ENCODE peak calls at places on chromosomes 13 and 19, in ten cellular contexts. F is suprapubic skin, B is transverse colon, I is uterus, C is esophagus squamous epithelium, L is H1, E is lower leg skin, J is ovary, T is Peyer's patch, W is NB4. X is an unnamed sample.

GRCh38 chr19:29467824-29468401 is 57.9 kb upstream of the VSTM2B start:
- DNase-seq in F (no peak), B (no peak), I (no peak), C (no peak), L (no peak), E (no peak), J (no peak), T (no peak), W (peak; percentile 31), X (peak; percentile 7)

GRCh38 chr13:105918842-105919741 is 616.4 kb downstream of the EFNB2 start:
- DNase-seq in F (no peak), B (peak; percentile 80), I (no peak), C (no peak), L (no peak), E (no peak), J (no peak), T (no peak), W (peak; percentile 74), X (no peak)

GRCh38 chr13:30181856-30182651 is 125.3 kb downstream of the KATNAL1 start:
- DNase-seq in F (no peak), B (no peak), I (no peak), C (no peak), L (no peak), E (no peak), J (no peak), T (no peak), W (peak; percentile 31), X (no peak)

GRCh38 chr19:313988-314815 is 23.0 kb upstream of the PLPP2 start:
- DNase-seq in F (no peak), B (no peak), I (peak; percentile 11), C (no peak), L (no peak), E (no peak), J (no peak), T (no peak), W (no peak), X (no peak)

GRCh38 chr19:51743405-51743804 is 8.3 kb downstream of the FPR1 start:
- DNase-seq in F (no peak), B (no peak), I (no peak), C (no peak), L (no peak), E (no peak), J (no peak), T (no peak), W (no peak), X (no peak)

GRCh38 chr13:112715715-112716460 is 26.1 kb downstream of the ATP11A start:
- DNase-seq in F (peak; percentile 65), B (no peak), I (no peak), C (no peak), L (no peak), E (no peak), J (no peak), T (no peak), W (no peak), X (peak; percentile 12)

GRCh38 chr13:109989686-109990085 is 203.3 kb upstream of the IRS2 start:
- DNase-seq in F (no peak), B (no peak), I (no peak), C (no peak), L (no peak), E (no peak), J (no peak), T (no peak), W (no peak), X (no peak)

GRCh38 chr13:87356314-87356713 is 314.9 kb upstream of the SLITRK5 start:
- DNase-seq in F (no peak), B (no peak), I (no peak), C (no peak), L (no peak), E (peak; percentile 33), J (no peak), T (no peak), W (no peak), X (peak; percentile 43)

GRCh38 chr19:9967326-9967725 is 31.0 kb upstream of the OLFM2 start:
- DNase-seq in F (no peak), B (no peak), I (no peak), C (no peak), L (no peak), E (no peak), J (no peak), T (no peak), W (no peak), X (no peak)

GRCh38 chr13:40878321-40878720 is 88.9 kb downstream of the SLC25A15 start:
- DNase-seq in F (no peak), B (no peak), I (no peak), C (no peak), L (no peak), E (no peak), J (no peak), T (no peak), W (no peak), X (no peak)

GRCh38 chr13:36819811-36820140 is 754 bp downstream of the RFXAP start:
- DNase-seq in F (no peak), B (no peak), I (no peak), C (no peak), L (no peak), E (no peak), J (no peak), T (no peak), W (peak; percentile 74), X (peak; percentile 76)

GRCh38 chr13:36817996-36818395 is 1.0 kb upstream of the RFXAP start:
- DNase-seq in F (no peak), B (no peak), I (no peak), C (no peak), L (no peak), E (no peak), J (no peak), T (no peak), W (no peak), X (no peak)

GRCh38 chr13:36820222-36820621 is 1.2 kb downstream of the RFXAP start:
- DNase-seq in F (no peak), B (no peak), I (no peak), C (no peak), L (no peak), E (no peak), J (no peak), T (no peak), W (peak; percentile 9), X (no peak)

GRCh38 chr13:36818483-36819063 is 449 bp upstream of the RFXAP start:
- DNase-seq in F (no peak), B (no peak), I (no peak), C (no peak), L (no peak), E (no peak), J (no peak), T (no peak), W (no peak), X (no peak)

DNA sequence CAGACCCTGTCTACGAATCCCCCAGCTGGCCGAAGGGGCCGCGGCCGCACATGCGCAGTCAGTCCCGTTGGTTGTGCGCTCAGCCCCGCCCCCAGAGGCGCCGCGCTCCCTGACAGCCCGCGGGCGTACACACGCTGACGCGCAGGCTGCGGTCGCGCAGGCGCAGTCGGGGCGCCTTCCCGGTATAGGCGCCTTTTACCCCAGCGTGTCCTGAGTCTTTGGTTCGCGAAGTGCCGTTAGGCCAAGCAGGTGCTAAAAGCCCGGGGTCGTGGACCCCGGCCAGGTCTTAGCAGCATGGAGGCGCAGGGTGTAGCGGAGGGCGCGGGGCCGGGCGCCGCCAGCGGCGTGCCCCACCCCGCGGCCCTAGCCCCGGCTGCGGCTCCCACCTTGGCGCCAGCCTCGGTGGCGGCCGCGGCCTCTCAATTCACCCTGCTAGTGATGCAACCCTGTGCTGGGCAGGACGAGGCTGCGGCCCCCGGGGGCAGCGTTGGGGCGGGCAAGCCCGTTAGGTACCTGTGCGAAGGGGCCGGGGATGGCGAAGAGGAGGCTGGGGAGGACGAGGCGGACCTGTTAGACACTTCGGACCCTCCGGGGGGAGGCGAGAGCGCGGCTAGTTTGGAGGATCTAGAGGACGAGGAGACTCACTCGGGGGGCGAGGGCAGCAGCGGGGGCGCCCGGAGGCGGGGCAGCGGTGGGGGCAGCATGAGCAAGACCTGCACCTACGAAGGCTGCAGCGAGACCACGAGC is at the start of gene RFXAP:
- DNase-seq in F (peak; percentile 90), B (peak; percentile 92), I (peak; percentile 86), C (peak; percentile 26), L (peak; percentile 70), E (peak; percentile 68), J (peak; percentile 92), T (peak; percentile 89), W (peak; percentile 92), X (peak; percentile 95)
- TF ChIP-seq POLR2A in F (no peak), B (peak; percentile 41), I (peak; percentile 65), C (no peak), L (no peak), E (no peak), J (peak; percentile 54), T (peak; percentile 32), W (peak; percentile 94), X (peak; percentile 79)

GRCh38 chr19:53868091-53868891 is 608 bp downstream of the MYADM start:
- DNase-seq in F (peak; percentile 91), B (peak; percentile 69), I (peak; percentile 61), C (no peak), L (no peak), E (peak; percentile 56), J (peak; percentile 61), T (no peak), W (peak; percentile 53), X (no peak)

GRCh38 chr19:53865918-53866696 is 1.6 kb upstream of the MYADM start:
- DNase-seq in F (peak; percentile 92), B (peak; percentile 81), I (peak; percentile 63), C (no peak), L (no peak), E (peak; percentile 66), J (peak; percentile 71), T (peak; percentile 37), W (peak; percentile 54), X (peak; percentile 43)

GRCh38 chr19:53865523-53865917 is 2.2 kb upstream of the MYADM start:
- DNase-seq in F (no peak), B (no peak), I (no peak), C (no peak), L (no peak), E (no peak), J (no peak), T (no peak), W (peak; percentile 48), X (no peak)

GRCh38 chr19:53868892-53869804 is 1.5 kb downstream of the MYADM start:
- DNase-seq in F (peak; percentile 94), B (peak; percentile 93), I (peak; percentile 92), C (no peak), L (no peak), E (peak; percentile 81), J (peak; percentile 90), T (peak; percentile 76), W (peak; percentile 95), X (peak; percentile 78)

GRCh38 chr19:53867225-53868090 is at the start of gene MYADM:
- DNase-seq in F (peak; percentile 99), B (peak; percentile 100), I (peak; percentile 100), C (peak; percentile 91), L (peak; percentile 96), E (peak; percentile 99), J (peak; percentile 99), T (peak; percentile 96), W (peak; percentile 94), X (peak; percentile 88)
- TF ChIP-seq POLR2A in F (no peak), B (peak; percentile 91), I (peak; percentile 43), C (no peak), L (no peak), E (no peak), J (peak; percentile 87), T (peak; percentile 64), W (peak; percentile 71), X (peak; percentile 26)

GRCh38 chr13:104532131-104532530 is 1465.9 kb upstream of the SLC10A2 start:
- DNase-seq in F (no peak), B (no peak), I (no peak), C (no peak), L (no peak), E (no peak), J (no peak), T (no peak), W (no peak), X (no peak)
- TF ChIP-seq POLR2A in F (no peak), B (no peak), I (no peak), C (no peak), L (no peak), E (no peak), J (no peak), T (no peak), W (no peak), X (no peak)

GRCh38 chr13:32549788-32550187 is 11.2 kb upstream of the N4BP2L2 start:
- DNase-seq in F (no peak), B (no peak), I (no peak), C (no peak), L (no peak), E (no peak), J (no peak), T (no peak), W (no peak), X (no peak)
- TF ChIP-seq POLR2A in F (no peak), B (no peak), I (no peak), C (no peak), L (no peak), E (no peak), J (no peak), T (no peak), W (no peak), X (no peak)

X was measured in erythroblast.